ENCODE peak calls at places on chromosomes 11 and 22, in seven cellular contexts. I is astrocyte of the spinal cord, R is GDM1, E is activated T-cell treated with anti-CD3 and anti-CD28 coated beads for 1 hour, Z is NCI-H460, T is SHP77, G is lower leg skin. U is an unnamed sample.

GRCh38 chr11:65854871-65855837 is 2.8 kb downstream of the CFL1 start:
- DNase-seq in I (no peak), R (no peak), E (no peak), Z (no peak), T (no peak), G (no peak), U (no peak)

GRCh38 chr11:120013325-120014250 is 124.3 kb downstream of the TRIM29 start:
- DNase-seq in I (peak), R (no peak), E (no peak), Z (no peak), T (no peak), G (no peak), U (no peak)

GRCh38 chr11:77559686-77560425 is 29.9 kb upstream of the AQP11 start:
- DNase-seq in I (peak), R (no peak), E (no peak), Z (no peak), T (no peak), G (no peak), U (no peak)

GRCh38 chr11:36222755-36223635 is 66.2 kb downstream of the COMMD9 start:
- DNase-seq in I (peak), R (no peak), E (no peak), Z (no peak), T (no peak), G (no peak), U (no peak)

GRCh38 chr11:93652161-93652597 is 9.3 kb upstream of the CEP295 start:
- DNase-seq in I (peak), R (peak), E (peak), Z (no peak), T (peak), G (no peak), U (no peak)

GRCh38 chr22:33465554-33465953 is 407.4 kb upstream of the SYN3 start:
- DNase-seq in I (no peak), R (no peak), E (no peak), Z (no peak), T (no peak), G (peak), U (no peak)

GRCh38 chr22:36381513-36382079 is 6.2 kb downstream of the MYH9 start:
- DNase-seq in I (no peak), R (no peak), E (no peak), Z (no peak), T (no peak), G (no peak), U (no peak)

GRCh38 chr11:110903830-110904229 is 191.6 kb upstream of the ARHGAP20 start:
- DNase-seq in I (peak), R (no peak), E (no peak), Z (no peak), T (no peak), G (no peak), U (no peak)

GRCh38 chr11:65437436-65438227 is 15.0 kb downstream of the NEAT1 start:
- DNase-seq in I (peak), R (no peak), E (no peak), Z (no peak), T (no peak), G (peak), U (peak)

GRCh38 chr22:37121887-37122591 is 12.5 kb upstream of the TMPRSS6 start:
- DNase-seq in I (peak), R (no peak), E (peak), Z (no peak), T (peak), G (peak), U (no peak)

GRCh38 chr22:48761546-48761945 is 1066.1 kb downstream of the BRD1 start:
- DNase-seq in I (no peak), R (no peak), E (no peak), Z (no peak), T (no peak), G (no peak), U (no peak)

GRCh38 chr22:23217171-23218052 is 37.1 kb downstream of the BCR start:
- DNase-seq in I (no peak), R (no peak), E (no peak), Z (no peak), T (no peak), G (no peak), U (no peak)

GRCh38 chr11:122097419-122098001 is 18.5 kb downstream of the BLID start:
- DNase-seq in I (peak), R (no peak), E (no peak), Z (no peak), T (no peak), G (no peak), U (no peak)

GRCh38 chr11:9568854-9569587 is 4.4 kb upstream of the WEE1 start:
- DNase-seq in I (peak), R (no peak), E (no peak), Z (peak), T (no peak), G (peak), U (no peak)

GRCh38 chr11:69662806-69663205 is 12.3 kb downstream of the LTO1 start:
- DNase-seq in I (no peak), R (no peak), E (no peak), Z (no peak), T (no peak), G (no peak), U (no peak)

GRCh38 chr11:66975403-66976047 is 421 bp downstream of the C11orf86 start:
- DNase-seq in I (no peak), R (no peak), E (no peak), Z (no peak), T (no peak), G (no peak), U (no peak)

GRCh38 chr11:134126197-134126822 is 57.4 kb downstream of the JAM3 start:
- DNase-seq in I (peak), R (no peak), E (no peak), Z (no peak), T (no peak), G (no peak), U (no peak)

GRCh38 chr22:43094085-43094484 is 4.9 kb upstream of the TTLL1 start:
- DNase-seq in I (no peak), R (no peak), E (no peak), Z (no peak), T (peak), G (no peak), U (no peak)

GRCh38 chr11:111097191-111097590 is 148.3 kb upstream of the POU2AF2 start:
- DNase-seq in I (peak), R (no peak), E (no peak), Z (no peak), T (no peak), G (no peak), U (no peak)

GRCh38 chr11:64074239-64074638 is 38.5 kb downstream of the FLRT1 start:
- DNase-seq in I (no peak), R (no peak), E (no peak), Z (no peak), T (no peak), G (no peak), U (no peak)

GRCh38 chr11:3684787-3685186 is 13.6 kb upstream of the CHRNA10 start:
- DNase-seq in I (no peak), R (no peak), E (no peak), Z (no peak), T (no peak), G (no peak), U (no peak)

GRCh38 chr22:46297151-46297819 is 615 bp downstream of the GTSE1 start:
- DNase-seq in I (peak), R (no peak), E (no peak), Z (peak), T (no peak), G (no peak), U (no peak)

GRCh38 chr11:9969068-9969467 is 305.2 kb downstream of the SWAP70 start:
- DNase-seq in I (no peak), R (no peak), E (no peak), Z (no peak), T (no peak), G (no peak), U (no peak)

GRCh38 chr11:42482822-42483221 is 829.0 kb upstream of the API5 start:
- DNase-seq in I (no peak), R (no peak), E (no peak), Z (no peak), T (no peak), G (no peak), U (no peak)

GRCh38 chr11:61454520-61454919 is 24.6 kb downstream of the SDHAF2 start:
- DNase-seq in I (no peak), R (no peak), E (no peak), Z (no peak), T (no peak), G (no peak), U (no peak)

GRCh38 chr11:77596626-77597025 is 6.9 kb downstream of the AQP11 start:
- DNase-seq in I (peak), R (no peak), E (no peak), Z (no peak), T (no peak), G (no peak), U (no peak)

U was measured in omental fat pad.